ENCODE peak calls at places on chromosomes 12 and 14, in ten cellular contexts. L, A, I, S, V, F, K, O, C and Y are unnamed samples.

GRCh38 chr12:49041881-49042484 is 18.6 kb downstream of the KMT2D start:
- DNase-seq in L (no peak), A (no peak), I (no peak), S (no peak), V (no peak), F (no peak), K (peak; percentile 61), O (no peak), C (no peak), Y (peak; percentile 53)

GRCh38 chr14:96917442-96917963 is 120.3 kb downstream of the VRK1 start:
- DNase-seq in L (no peak), A (no peak), I (no peak), S (no peak), V (no peak), F (no peak), K (no peak), O (no peak), C (no peak), Y (no peak)

GRCh38 chr12:74539765-74540526 is 2.3 kb downstream of the ATXN7L3B start:
- DNase-seq in L (peak; percentile 44), A (peak; percentile 33), I (no peak), S (no peak), V (no peak), F (no peak), K (peak; percentile 45), O (peak; percentile 22), C (no peak), Y (no peak)

GRCh38 chr12:29309320-29309902 is 71.6 kb downstream of the ERGIC2 start:
- DNase-seq in L (peak; percentile 38), A (peak; percentile 16), I (peak; percentile 47), S (no peak), V (no peak), F (no peak), K (no peak), O (peak; percentile 31), C (no peak), Y (no peak)

GRCh38 chr12:131511803-131512564 is 198.9 kb upstream of the SFSWAP start:
- DNase-seq in L (no peak), A (peak; percentile 15), I (no peak), S (no peak), V (no peak), F (no peak), K (no peak), O (no peak), C (no peak), Y (no peak)

GRCh38 chr12:4987076-4987775 is 56.5 kb upstream of the KCNA5 start:
- DNase-seq in L (no peak), A (no peak), I (no peak), S (no peak), V (no peak), F (no peak), K (no peak), O (no peak), C (no peak), Y (no peak)

GRCh38 chr12:104057771-104058197 is 6.5 kb upstream of the HCFC2 start:
- DNase-seq in L (peak; percentile 76), A (peak; percentile 37), I (peak; percentile 63), S (no peak), V (no peak), F (no peak), K (no peak), O (peak; percentile 46), C (no peak), Y (no peak)

GRCh38 chr12:20950248-20950647 is 139.7 kb downstream of the SLCO1B3 start:
- DNase-seq in L (peak; percentile 55), A (peak; percentile 35), I (peak; percentile 36), S (no peak), V (no peak), F (peak; percentile 2), K (no peak), O (peak; percentile 3), C (no peak), Y (no peak)

GRCh38 chr14:105195533-105196227 is 14.6 kb upstream of the NUDT14 start:
- DNase-seq in L (no peak), A (no peak), I (no peak), S (no peak), V (no peak), F (no peak), K (no peak), O (no peak), C (no peak), Y (no peak)

GRCh38 chr12:87728936-87729593 is 300.1 kb downstream of the C12orf50 start:
- DNase-seq in L (no peak), A (no peak), I (no peak), S (no peak), V (peak; percentile 10), F (no peak), K (no peak), O (no peak), C (no peak), Y (no peak)

GRCh38 chr14:23567186-23568020 is at the start of gene AP1G2:
- DNase-seq in L (peak; percentile 94), A (peak; percentile 90), I (peak; percentile 64), S (peak; percentile 86), V (no peak), F (peak; percentile 94), K (peak; percentile 95), O (peak; percentile 70), C (peak; percentile 89), Y (peak; percentile 95)

GRCh38 chr12:132153501-132154340 is 9.5 kb downstream of the NOC4L start:
- DNase-seq in L (peak; percentile 93), A (peak; percentile 76), I (peak; percentile 88), S (peak; percentile 61), V (no peak), F (peak; percentile 72), K (peak; percentile 90), O (peak; percentile 79), C (peak; percentile 80), Y (peak; percentile 88)

GRCh38 chr14:100529561-100530031 is 57.6 kb downstream of the BEGAIN start:
- DNase-seq in L (no peak), A (no peak), I (no peak), S (peak; percentile 51), V (no peak), F (no peak), K (peak; percentile 61), O (no peak), C (peak; percentile 50), Y (peak; percentile 7)

GRCh38 chr12:6903712-6904111 is 910 bp upstream of the LRRC23 start:
- DNase-seq in L (peak; percentile 31), A (no peak), I (no peak), S (no peak), V (no peak), F (no peak), K (no peak), O (no peak), C (no peak), Y (no peak)

GRCh38 chr12:18045446-18046001 is 44.5 kb downstream of the RERGL start:
- DNase-seq in L (no peak), A (no peak), I (no peak), S (no peak), V (no peak), F (no peak), K (no peak), O (no peak), C (no peak), Y (no peak)

GRCh38 chr14:105419055-105419304 is 647 bp upstream of the MTA1 start:
- DNase-seq in L (no peak), A (no peak), I (no peak), S (no peak), V (no peak), F (no peak), K (no peak), O (no peak), C (no peak), Y (no peak)

GRCh38 chr14:104353221-104353920 is 215.0 kb downstream of the KIF26A start:
- DNase-seq in L (no peak), A (no peak), I (no peak), S (peak; percentile 53), V (no peak), F (no peak), K (no peak), O (no peak), C (peak; percentile 48), Y (peak; percentile 51)

GRCh38 chr14:41749425-41749824 is 142.7 kb downstream of the LRFN5 start:
- DNase-seq in L (no peak), A (no peak), I (peak; percentile 64), S (no peak), V (no peak), F (no peak), K (no peak), O (peak; percentile 51), C (no peak), Y (no peak)

GRCh38 chr14:50859296-50859624 is 12.6 kb upstream of the ABHD12B start:
- DNase-seq in L (no peak), A (no peak), I (no peak), S (no peak), V (no peak), F (no peak), K (no peak), O (no peak), C (no peak), Y (no peak)
- H3K27ac ChIP-seq in L (no peak overlapping the region), A (peak overlapping the region; percentile 62), I (no peak overlapping the region), S (no peak overlapping the region), V (peak overlapping the region; percentile 25), F (no peak overlapping the region), K (no peak overlapping the region), O (no peak overlapping the region), C (peak overlapping the region; percentile 83), Y (no peak overlapping the region)

DNA sequence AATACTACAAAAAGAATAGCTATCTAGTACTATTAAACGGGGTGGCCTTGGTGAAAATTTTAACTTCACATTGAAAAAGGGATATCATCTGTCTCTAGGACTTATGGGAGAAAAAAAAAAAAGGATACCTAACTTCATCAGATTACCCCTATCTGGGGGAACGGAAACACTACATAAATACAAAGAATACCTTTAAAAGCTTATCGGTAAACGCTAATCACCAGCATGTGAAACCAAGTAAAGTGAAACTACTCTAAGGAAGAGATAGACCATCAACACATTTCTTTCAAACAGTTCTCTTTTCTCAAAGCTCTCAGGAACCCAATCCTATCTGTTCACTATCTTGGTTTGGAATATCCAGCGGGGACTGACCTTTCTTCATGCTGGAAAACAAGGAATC is 3.5 kb downstream of the KICS2 start:
- DNase-seq in L (no peak), A (no peak), I (no peak), S (no peak), V (no peak), F (no peak), K (no peak), O (no peak), C (no peak), Y (no peak)
- H3K27ac ChIP-seq in L (peak overlapping the region; percentile 83), A (no peak overlapping the region), I (no peak overlapping the region), S (no peak overlapping the region), V (no peak overlapping the region), F (no peak overlapping the region), K (no peak overlapping the region), O (no peak overlapping the region), C (no peak overlapping the region), Y (no peak overlapping the region)

DNA sequence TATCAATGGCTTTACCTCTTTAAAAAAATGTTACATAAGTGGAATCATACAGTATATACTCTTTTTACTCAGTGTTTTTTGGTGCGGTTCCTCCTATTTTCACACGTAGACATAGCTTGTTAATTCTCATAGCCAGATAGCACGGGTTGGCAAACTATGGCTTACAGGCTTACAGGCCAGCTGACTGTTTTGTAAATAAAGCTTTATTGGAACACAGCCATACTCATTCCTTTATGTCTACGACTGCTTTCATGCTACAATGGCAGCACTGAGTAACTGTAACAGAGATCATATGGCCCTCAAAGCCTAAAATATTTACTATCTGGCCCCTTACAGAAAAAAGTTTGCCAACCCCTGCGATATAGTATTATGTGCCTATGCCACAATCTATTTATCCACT is 5.8 kb upstream of the DAAM1 start:
- DNase-seq in L (no peak), A (no peak), I (no peak), S (no peak), V (no peak), F (no peak), K (no peak), O (no peak), C (no peak), Y (no peak)
- H3K27ac ChIP-seq in L (no peak overlapping the region), A (no peak overlapping the region), I (no peak overlapping the region), S (no peak overlapping the region), V (no peak overlapping the region), F (no peak overlapping the region), K (no peak overlapping the region), O (no peak overlapping the region), C (no peak overlapping the region), Y (no peak overlapping the region)

GRCh38 chr12:19482551-19483109 is 43.3 kb downstream of the AEBP2 start:
- DNase-seq in L (peak; percentile 64), A (no peak), I (no peak), S (no peak), V (no peak), F (peak; percentile 73), K (no peak), O (peak; percentile 30), C (no peak), Y (peak; percentile 56)
- H3K27ac ChIP-seq in L (peak overlapping the region; percentile 76), A (no peak overlapping the region), I (no peak overlapping the region), S (peak overlapping the region; percentile 63), V (no peak overlapping the region), F (no peak overlapping the region), K (no peak overlapping the region), O (no peak overlapping the region), C (no peak overlapping the region), Y (no peak overlapping the region)